ENCODE peak calls at places on chromosomes 16 and 17, in four cellular contexts. R is uterus, E is Peyer's patch, Q is HCT116. M is an unnamed sample.

GRCh38 chr17:76384987-76385891 is 830 bp downstream of the SPHK1 start:
- DNase-seq in R (peak; percentile 44), E (peak; percentile 60), Q (no peak), M (peak; percentile 90)

GRCh38 chr16:46638947-46639925 is 18.1 kb upstream of the SHCBP1 start:
- DNase-seq in R (no peak), E (no peak), Q (no peak), M (no peak)

GRCh38 chr17:50362661-50363060 is 10.3 kb downstream of the MRPL27 start:
- DNase-seq in R (no peak), E (no peak), Q (no peak), M (no peak)

GRCh38 chr17:77882040-77882439 is 76.5 kb upstream of the TNRC6C start:
- DNase-seq in R (no peak), E (no peak), Q (no peak), M (no peak)

GRCh38 chr17:77145635-77146632 is 5.2 kb downstream of the SEC14L1 start:
- DNase-seq in R (no peak), E (no peak), Q (no peak), M (no peak)

GRCh38 chr17:81396722-81397313 is 1.6 kb downstream of the BAHCC1 start:
- DNase-seq in R (no peak), E (peak; percentile 76), Q (no peak), M (peak; percentile 40)

GRCh38 chr17:29243792-29244191 is 2.9 kb upstream of the CRYBA1 start:
- DNase-seq in R (no peak), E (no peak), Q (no peak), M (peak; percentile 13)

GRCh38 chr17:45405250-45406086 is 27.2 kb downstream of the ARHGAP27 start:
- DNase-seq in R (no peak), E (peak; percentile 97), Q (no peak), M (no peak)

GRCh38 chr16:68752602-68753001 is 15.5 kb downstream of the CDH1 start:
- DNase-seq in R (no peak), E (no peak), Q (no peak), M (peak; percentile 84)

GRCh38 chr17:82826956-82827355 is 12.9 kb downstream of the ZNF750 start:
- DNase-seq in R (no peak), E (no peak), Q (no peak), M (no peak)

GRCh38 chr17:81656835-81657234 is 493 bp upstream of the PDE6G start:
- DNase-seq in R (no peak), E (no peak), Q (no peak), M (no peak)

DNA sequence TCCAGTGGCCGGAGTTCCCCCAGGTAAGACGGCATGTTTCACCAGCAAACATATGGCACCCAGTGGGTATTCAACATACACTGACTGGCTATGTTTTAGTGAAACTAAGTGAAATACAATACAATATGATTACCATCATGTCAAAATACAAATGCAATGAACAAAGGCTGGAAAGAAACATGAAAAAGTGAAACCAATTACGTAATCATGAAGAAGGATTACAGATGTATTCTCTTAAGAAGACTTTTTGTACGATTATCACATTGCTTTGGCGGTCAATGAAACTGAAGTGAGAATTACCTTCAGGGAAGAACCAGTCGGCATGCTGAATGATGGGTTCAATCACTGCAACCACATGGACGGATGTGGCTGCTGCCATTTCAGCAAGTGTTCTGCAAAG is 71.7 kb downstream of the ARHGAP17 start:
- DNase-seq in R (no peak), E (no peak), Q (no peak), M (no peak)
- TF ChIP-seq POLR2A in R (no peak), E (no peak), Q (no peak), M (no peak)

DNA sequence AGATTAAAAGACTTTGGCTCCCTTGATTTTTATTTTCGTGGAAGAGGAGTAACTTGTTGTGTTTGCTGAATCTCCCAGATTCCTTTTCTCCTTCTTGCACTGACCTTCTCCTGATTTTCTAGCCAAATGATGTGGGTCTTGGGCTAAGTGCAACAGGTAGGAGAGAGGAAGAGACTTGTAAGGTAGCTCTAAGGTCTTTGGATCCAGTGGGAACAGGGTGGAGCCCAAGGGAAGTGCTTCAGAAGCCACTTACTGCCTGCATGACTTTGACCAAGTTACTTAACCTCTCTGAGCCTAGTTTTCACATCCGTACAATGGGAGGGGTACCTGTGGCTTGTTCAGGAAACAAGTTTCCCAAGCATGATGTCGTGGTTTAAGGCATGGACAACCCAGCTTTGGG is 111.3 kb upstream of the IRX3 start:
- DNase-seq in R (no peak), E (no peak), Q (no peak), M (no peak)
- TF ChIP-seq POLR2A in R (no peak), E (no peak), Q (no peak), M (no peak)

GRCh38 chr16:57479422-57480126 is 6.7 kb downstream of the DOK4 start:
- DNase-seq in R (peak; percentile 61), E (peak; percentile 83), Q (no peak), M (no peak)
- TF ChIP-seq POLR2A in R (no peak), E (no peak), Q (no peak), M (no peak)

DNA sequence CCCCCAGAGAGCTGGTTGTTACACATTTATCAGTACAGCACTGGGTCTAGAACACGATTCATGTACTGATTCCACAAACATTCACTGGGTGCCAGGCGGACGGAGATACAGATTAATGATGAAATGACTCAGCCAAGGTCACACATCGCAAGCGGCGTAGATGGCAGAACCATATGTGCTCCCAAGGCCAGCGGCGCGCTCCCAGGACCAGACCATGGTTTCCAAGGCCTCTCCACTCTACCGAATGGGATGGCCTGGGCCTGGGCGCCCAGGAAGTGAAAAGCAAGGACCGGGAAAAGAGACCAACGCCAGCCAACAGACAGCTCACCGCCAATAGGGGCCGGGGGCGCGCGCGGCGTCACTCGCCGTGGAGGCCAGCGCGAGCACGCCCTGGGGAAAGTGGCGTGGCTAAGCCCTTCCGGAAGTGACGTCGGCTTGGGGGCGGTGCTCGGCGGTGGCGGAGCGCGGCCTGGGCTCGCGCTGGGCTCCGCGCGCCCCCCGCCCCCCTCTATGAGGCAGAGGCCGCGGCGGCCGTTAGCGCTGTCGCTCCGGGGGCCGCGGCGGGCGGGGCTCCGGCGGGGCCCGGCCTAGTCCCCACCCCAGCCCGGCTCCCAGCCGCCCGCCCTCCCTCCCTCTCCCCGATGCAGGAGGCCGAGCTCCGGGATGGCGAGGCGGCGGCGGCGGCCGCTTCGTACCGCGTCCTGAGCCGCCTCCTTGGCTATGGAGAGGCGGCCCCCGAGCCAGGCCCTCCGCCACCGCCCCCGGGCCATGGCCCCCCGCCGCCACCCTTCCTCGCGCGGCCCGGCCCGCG is at the start of gene SOCS7:
- DNase-seq in R (peak; percentile 96), E (peak; percentile 96), Q (peak; percentile 84), M (peak; percentile 97)
- TF ChIP-seq POLR2A in R (peak; percentile 51), E (peak; percentile 69), Q (peak; percentile 33), M (peak; percentile 75)

DNA sequence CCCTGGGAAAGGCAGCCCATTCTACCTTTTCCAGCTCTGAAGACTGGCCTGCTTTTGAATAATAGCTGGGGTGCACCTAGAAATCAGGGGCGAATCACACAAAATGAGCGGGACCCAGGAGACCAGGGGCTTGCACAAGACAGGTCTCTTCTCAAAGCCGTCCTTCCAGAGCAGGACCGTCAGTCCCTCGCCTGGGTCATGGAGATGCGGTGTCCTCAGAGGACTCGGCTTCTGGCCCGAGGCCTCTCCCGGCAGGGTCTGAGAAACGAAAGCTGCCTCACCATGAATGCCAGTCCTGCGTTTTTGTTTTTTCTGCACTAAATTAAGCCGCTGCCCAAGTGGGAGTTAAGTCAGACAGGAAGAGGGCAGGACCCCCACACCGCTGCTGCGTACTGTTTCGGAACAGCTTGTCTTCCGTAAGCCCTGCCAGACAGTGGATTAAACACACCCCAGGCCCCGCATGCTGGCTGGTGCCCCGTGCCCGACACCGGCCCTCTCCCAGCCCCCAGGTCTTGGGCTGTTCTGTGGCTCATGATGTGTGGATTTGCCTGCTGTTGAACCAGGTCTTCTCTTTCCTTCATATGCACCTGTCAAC is 142.1 kb upstream of the RPH3AL start:
- DNase-seq in R (no peak), E (no peak), Q (no peak), M (no peak)
- TF ChIP-seq POLR2A in R (no peak), E (no peak), Q (no peak), M (no peak)

M was measured in erythroblast.